ENCODE peak calls at places on chromosomes 16 and 17, in five cellular contexts. H is K562, W is GM12878, S is SK-N-SH, A is IMR-90. N is an unnamed sample.

GRCh38 chr16:31141489-31142108 is 6.1 kb upstream of the PRSS8 start:
- DNase-seq in H (peak), S (peak), W (no peak), A (peak), N (no peak)

GRCh38 chr17:61495161-61495857 is 43.1 kb downstream of the TBX4 start:
- DNase-seq in H (no peak), W (no peak), S (no peak), A (peak), N (no peak)

GRCh38 chr17:4004517-4005295 is 40.5 kb upstream of the ATP2A3 start:
- DNase-seq in W (peak), A (no peak), H (peak), S (peak), N (peak)

GRCh38 chr17:50355701-50356341 is 9.9 kb downstream of the XYLT2 start:
- DNase-seq in W (no peak), S (no peak), H (no peak), A (no peak), N (no peak)

GRCh38 chr16:49055824-49056545 is 225.7 kb downstream of the CBLN1 start:
- DNase-seq in W (no peak), A (no peak), S (no peak), H (no peak), N (no peak)

GRCh38 chr16:80526418-80527061 is 14.3 kb upstream of the DYNLRB2 start:
- DNase-seq in S (peak), A (peak), W (no peak), H (peak), N (no peak)

GRCh38 chr16:3625911-3626732 is 14.7 kb upstream of the SLX4 start:
- DNase-seq in A (no peak), H (no peak), S (no peak), W (no peak), N (no peak)

GRCh38 chr17:62780273-62780672 is 27.8 kb downstream of the MARCHF10 start:
- DNase-seq in A (no peak), H (no peak), W (no peak), S (no peak), N (no peak)

GRCh38 chr17:8402921-8403536 is 5.4 kb upstream of the RNF222 start:
- DNase-seq in W (no peak), A (no peak), H (no peak), S (no peak), N (no peak)

GRCh38 chr17:65550758-65551157 is 10.7 kb downstream of the AXIN2 start:
- DNase-seq in H (no peak), W (no peak), S (no peak), A (no peak), N (no peak)

GRCh38 chr17:82392967-82393366 is 21.4 kb downstream of the UTS2R start:
- DNase-seq in H (no peak), W (no peak), A (no peak), S (no peak), N (no peak)

GRCh38 chr17:73522107-73522506 is 122.1 kb downstream of the SDK2 start:
- DNase-seq in S (no peak), W (no peak), A (no peak), H (no peak), N (no peak)

GRCh38 chr17:35804658-35805192 is 4.6 kb upstream of the TAF15 start:
- DNase-seq in W (peak), A (peak), H (peak), S (peak), N (peak)

GRCh38 chr17:38584350-38584925 is 21.3 kb downstream of the SRCIN1 start:
- DNase-seq in A (peak), W (no peak), S (peak), H (peak), N (peak)

GRCh38 chr17:73320601-73321264 is 8.9 kb upstream of the CDC42EP4 start:
- DNase-seq in A (no peak), S (peak), W (no peak), H (no peak), N (no peak)

GRCh38 chr17:16286947-16287562 is 66.2 kb downstream of the CENPV start:
- DNase-seq in A (no peak), W (peak), S (no peak), H (no peak), N (peak)

GRCh38 chr17:40561871-40562611 is 3.2 kb downstream of the CCR7 start:
- DNase-seq in W (peak), A (no peak), S (no peak), H (no peak), N (peak)

GRCh38 chr16:51343411-51343810 is 192.3 kb upstream of the SALL1 start:
- DNase-seq in W (no peak), S (no peak), A (peak), H (no peak), N (no peak)

GRCh38 chr17:32298298-32298697 is 32.7 kb downstream of the RHBDL3 start:
- DNase-seq in A (no peak), S (no peak), H (no peak), W (no peak), N (no peak)

GRCh38 chr16:20918486-20919239 is 18.1 kb downstream of the LYRM1 start:
- DNase-seq in H (peak), W (no peak), S (no peak), A (peak), N (no peak)

GRCh38 chr16:65274576-65274975 is 152.7 kb upstream of the CDH11 start:
- DNase-seq in H (no peak), W (no peak), S (no peak), A (no peak), N (no peak)

GRCh38 chr16:61617214-61617783 is 418.9 kb downstream of the CDH8 start:
- DNase-seq in S (no peak), H (no peak), W (no peak), A (no peak), N (no peak)

GRCh38 chr17:63962298-63962744 is 10.4 kb downstream of the SCN4A start:
- DNase-seq in W (no peak), H (no peak), S (no peak), A (no peak), N (no peak)

GRCh38 chr17:36972186-36972686 is 23.5 kb downstream of the AATF start:
- DNase-seq in A (no peak), S (no peak), H (no peak), W (no peak), N (no peak)

GRCh38 chr16:75471723-75472634 is 7.5 kb upstream of the TMEM170A start:
- DNase-seq in A (peak), H (peak), W (no peak), S (peak), N (peak)

GRCh38 chr17:41393294-41393693 is 4.1 kb downstream of the KRT31 start:
- DNase-seq in A (no peak), S (no peak), W (no peak), H (no peak), N (no peak)

GRCh38 chr17:4206945-4207344 is 56.8 kb downstream of the ANKFY1 start:
- DNase-seq in H (no peak), S (no peak), W (no peak), A (no peak), N (no peak)

GRCh38 chr17:78716814-78717393 is 65.2 kb downstream of the CYTH1 start:
- DNase-seq in H (no peak), S (peak), A (peak), W (no peak), N (peak)

GRCh38 chr16:84706856-84707255 is 7.1 kb downstream of the USP10 start:
- DNase-seq in W (no peak), S (no peak), H (no peak), A (no peak), N (no peak)

GRCh38 chr17:43356999-43357398 is 41.8 kb upstream of the ARL4D start:
- DNase-seq in W (no peak), A (peak), H (no peak), S (no peak), N (peak)

GRCh38 chr16:35523991-35524390 is 2064.6 kb downstream of the TP53TG3F start:
- DNase-seq in W (no peak), H (no peak), A (no peak), S (no peak), N (no peak)

GRCh38 chr17:48995332-48995870 is 1.8 kb upstream of the IGF2BP1 start:
- DNase-seq in S (no peak), W (no peak), H (peak), A (no peak), N (no peak)

GRCh38 chr17:4998666-4999428 is 1.1 kb downstream of the KIF1C start:
- DNase-seq in S (no peak), W (no peak), A (no peak), H (peak), N (peak)

DNA sequence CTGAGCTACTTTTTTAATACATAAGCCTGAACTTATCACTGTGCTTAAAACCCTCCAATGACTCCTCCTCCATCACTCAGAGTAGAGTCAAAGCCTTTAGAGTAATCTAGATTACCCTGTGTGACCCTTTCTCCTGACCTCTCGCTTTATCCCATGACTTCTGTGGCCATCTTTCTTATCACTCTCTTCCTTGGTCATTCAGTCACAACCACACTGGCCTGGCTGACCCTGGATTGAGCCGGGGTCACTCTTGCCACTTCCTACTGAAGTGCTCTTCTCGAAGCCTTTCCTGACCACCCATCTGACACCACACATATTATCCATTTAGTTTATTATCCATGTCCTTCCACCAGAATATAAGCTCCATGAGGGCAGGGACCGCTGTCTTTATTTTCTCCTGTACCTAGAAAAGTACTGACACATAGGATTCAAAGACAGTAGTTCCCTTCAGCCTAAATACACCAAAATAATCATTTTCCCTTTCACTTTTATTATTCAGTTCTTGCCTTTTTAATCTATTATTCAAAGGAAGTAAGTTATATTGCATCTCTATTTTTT is 28.0 kb upstream of the ABCA9 start:
- DNase-seq in A (no peak), W (no peak), H (peak), S (no peak), N (no peak)
- TF ChIP-seq RCOR1 in A (no peak), W (no peak), H (peak), S (no peak), N (no peak)

GRCh38 chr16:1615761-1616160 is 3.6 kb downstream of the CRAMP1 start:
- DNase-seq in S (no peak), A (peak), W (no peak), H (no peak), N (no peak)

GRCh38 chr16:1614226-1615102 is 2.3 kb downstream of the CRAMP1 start:
- DNase-seq in W (no peak), S (peak), H (peak), A (peak), N (peak)

GRCh38 chr16:1621851-1622250 is 9.7 kb downstream of the CRAMP1 start:
- DNase-seq in H (no peak), S (no peak), A (no peak), W (no peak), N (no peak)

GRCh38 chr16:1619976-1620375 is 7.8 kb downstream of the CRAMP1 start:
- DNase-seq in H (no peak), W (no peak), S (no peak), A (no peak), N (no peak)

GRCh38 chr16:1620391-1620790 is 8.2 kb downstream of the CRAMP1 start:
- DNase-seq in H (no peak), W (no peak), S (no peak), A (no peak), N (no peak)
- TF ChIP-seq RCOR1 in H (no peak), W (no peak), S (no peak), A (no peak), N (no peak)

GRCh38 chr16:67456383-67457140 is 24.4 kb downstream of the ATP6V0D1 start:
- DNase-seq in W (no peak), A (peak), H (peak), S (peak), N (peak)
- TF ChIP-seq RCOR1 in W (no peak), A (no peak), H (no peak), S (no peak), N (no peak)

DNA sequence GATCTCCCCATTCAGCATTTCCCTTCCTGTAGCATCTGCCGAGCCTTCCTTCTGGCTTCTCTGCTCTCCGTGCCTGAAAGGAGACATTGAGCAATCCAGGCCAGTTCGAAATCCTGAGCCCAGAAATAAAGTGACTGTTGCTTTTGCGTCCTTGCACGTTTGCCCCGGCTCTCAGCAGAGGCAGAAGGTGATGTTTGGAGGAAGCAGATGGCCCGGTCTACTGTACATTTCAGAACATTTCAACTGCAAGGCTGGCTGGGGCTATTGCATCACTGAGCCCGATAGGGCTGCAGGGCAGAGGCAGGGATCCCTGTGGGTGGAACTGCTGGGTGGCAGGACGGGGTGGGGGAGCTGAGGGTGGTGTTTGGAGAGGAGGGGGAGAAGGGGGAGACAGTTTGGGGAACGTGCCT is 29.5 kb downstream of the IRF8 start:
- DNase-seq in W (no peak), S (no peak), H (no peak), A (peak), N (no peak)
- TF ChIP-seq RCOR1 in W (no peak), S (no peak), H (no peak), A (no peak), N (no peak)

GRCh38 chr17:69724236-69724635 is 309.7 kb downstream of the MAP2K6 start:
- DNase-seq in S (no peak), H (no peak), W (no peak), A (peak), N (no peak)

GRCh38 chr17:69725125-69725524 is 310.6 kb downstream of the MAP2K6 start:
- DNase-seq in A (no peak), H (no peak), S (no peak), W (no peak), N (no peak)

GRCh38 chr17:69722518-69722917 is 308.0 kb downstream of the MAP2K6 start:
- DNase-seq in W (no peak), S (no peak), H (no peak), A (no peak), N (no peak)

GRCh38 chr17:69723741-69724140 is 309.2 kb downstream of the MAP2K6 start:
- DNase-seq in S (no peak), H (no peak), A (no peak), W (no peak), N (peak)

GRCh38 chr17:69723316-69723715 is 308.8 kb downstream of the MAP2K6 start:
- DNase-seq in A (no peak), W (no peak), H (no peak), S (no peak), N (no peak)
- TF ChIP-seq RCOR1 in A (no peak), W (no peak), H (no peak), S (no peak), N (no peak)